ENCODE peak calls at places on chromosome 2, in nine cellular contexts. One of them, this sample, is unnamed.

GRCh38 chr2:43657241-43657640 is 19.0 kb downstream of the C1GALT1C1L start:
- DNase-seq in G401: no peak
- DNase-seq in OCI-LY7: no peak
- DNase-seq in NCI-H774: no peak
- DNase-seq in HT1080: no peak
- DNase-seq in NCI-H510A: no peak
- DNase-seq in dorsolateral prefrontal cortex: no peak
- DNase-seq in left ventricle myocardium inferior: no peak
- DNase-seq in stimulated activated naive CD4-positive, alpha-beta T cell: no peak
- DNase-seq in this sample: no peak

GRCh38 chr2:231710751-231711676 is 2.7 kb downstream of the PTMA start:
- DNase-seq in HT1080: peak; percentile 33
- DNase-seq in left ventricle myocardium inferior: peak; percentile 44
- DNase-seq in NCI-H774: no peak
- DNase-seq in NCI-H510A: no peak
- DNase-seq in stimulated activated naive CD4-positive, alpha-beta T cell: peak; percentile 42
- DNase-seq in dorsolateral prefrontal cortex: no peak
- DNase-seq in OCI-LY7: peak; percentile 33
- DNase-seq in G401: peak; percentile 26
- DNase-seq in this sample: no peak

GRCh38 chr2:156901373-156902031 is 356.0 kb upstream of the GALNT5 start:
- DNase-seq in NCI-H510A: no peak
- DNase-seq in stimulated activated naive CD4-positive, alpha-beta T cell: no peak
- DNase-seq in dorsolateral prefrontal cortex: no peak
- DNase-seq in left ventricle myocardium inferior: no peak
- DNase-seq in HT1080: no peak
- DNase-seq in OCI-LY7: no peak
- DNase-seq in NCI-H774: no peak
- DNase-seq in G401: no peak
- DNase-seq in this sample: no peak

GRCh38 chr2:17470855-17471641 is 47.2 kb downstream of the RAD51AP2 start:
- DNase-seq in OCI-LY7: peak; percentile 48
- DNase-seq in left ventricle myocardium inferior: no peak
- DNase-seq in NCI-H774: no peak
- DNase-seq in dorsolateral prefrontal cortex: no peak
- DNase-seq in G401: no peak
- DNase-seq in stimulated activated naive CD4-positive, alpha-beta T cell: no peak
- DNase-seq in HT1080: peak; percentile 69
- DNase-seq in NCI-H510A: no peak
- DNase-seq in this sample: peak; percentile 11

GRCh38 chr2:127102464-127103242 is 4.3 kb downstream of the BIN1 start:
- DNase-seq in G401: no peak
- DNase-seq in dorsolateral prefrontal cortex: no peak
- DNase-seq in HT1080: no peak
- DNase-seq in stimulated activated naive CD4-positive, alpha-beta T cell: no peak
- DNase-seq in NCI-H774: no peak
- DNase-seq in OCI-LY7: no peak
- DNase-seq in left ventricle myocardium inferior: no peak
- DNase-seq in NCI-H510A: no peak
- DNase-seq in this sample: no peak

GRCh38 chr2:187403568-187404260 is 44.3 kb downstream of the CALCRL start:
- DNase-seq in stimulated activated naive CD4-positive, alpha-beta T cell: no peak
- DNase-seq in HT1080: no peak
- DNase-seq in G401: no peak
- DNase-seq in OCI-LY7: no peak
- DNase-seq in NCI-H510A: no peak
- DNase-seq in dorsolateral prefrontal cortex: no peak
- DNase-seq in NCI-H774: no peak
- DNase-seq in left ventricle myocardium inferior: no peak
- DNase-seq in this sample: no peak

GRCh38 chr2:227115761-227116160 is 48.2 kb downstream of the COL4A4 start:
- DNase-seq in stimulated activated naive CD4-positive, alpha-beta T cell: no peak
- DNase-seq in HT1080: no peak
- DNase-seq in left ventricle myocardium inferior: no peak
- DNase-seq in NCI-H774: no peak
- DNase-seq in NCI-H510A: no peak
- DNase-seq in G401: no peak
- DNase-seq in dorsolateral prefrontal cortex: no peak
- DNase-seq in OCI-LY7: no peak
- DNase-seq in this sample: no peak

GRCh38 chr2:42316910-42317309 is 44.1 kb downstream of the COX7A2L start:
- DNase-seq in dorsolateral prefrontal cortex: no peak
- DNase-seq in NCI-H774: no peak
- DNase-seq in left ventricle myocardium inferior: no peak
- DNase-seq in OCI-LY7: no peak
- DNase-seq in NCI-H510A: no peak
- DNase-seq in stimulated activated naive CD4-positive, alpha-beta T cell: no peak
- DNase-seq in HT1080: no peak
- DNase-seq in G401: no peak
- DNase-seq in this sample: no peak

GRCh38 chr2:42164971-42165370 is 4.2 kb upstream of the EML4 start:
- DNase-seq in stimulated activated naive CD4-positive, alpha-beta T cell: no peak
- DNase-seq in dorsolateral prefrontal cortex: no peak
- DNase-seq in OCI-LY7: no peak
- DNase-seq in G401: no peak
- DNase-seq in NCI-H774: no peak
- DNase-seq in left ventricle myocardium inferior: no peak
- DNase-seq in HT1080: no peak
- DNase-seq in NCI-H510A: no peak
- DNase-seq in this sample: no peak

GRCh38 chr2:12318427-12319057 is 398.2 kb upstream of the TRIB2 start:
- DNase-seq in NCI-H774: no peak
- DNase-seq in left ventricle myocardium inferior: no peak
- DNase-seq in dorsolateral prefrontal cortex: no peak
- DNase-seq in NCI-H510A: no peak
- DNase-seq in OCI-LY7: no peak
- DNase-seq in G401: no peak
- DNase-seq in stimulated activated naive CD4-positive, alpha-beta T cell: no peak
- DNase-seq in HT1080: peak; percentile 84
- DNase-seq in this sample: no peak

GRCh38 chr2:219442206-219443015 is 7.8 kb downstream of the SPEG start:
- DNase-seq in dorsolateral prefrontal cortex: no peak
- DNase-seq in OCI-LY7: no peak
- DNase-seq in HT1080: no peak
- DNase-seq in G401: peak; percentile 60
- DNase-seq in NCI-H774: no peak
- DNase-seq in stimulated activated naive CD4-positive, alpha-beta T cell: no peak
- DNase-seq in left ventricle myocardium inferior: no peak
- DNase-seq in NCI-H510A: no peak
- DNase-seq in this sample: no peak

GRCh38 chr2:8203354-8203753 is 478.5 kb upstream of the ID2 start:
- DNase-seq in stimulated activated naive CD4-positive, alpha-beta T cell: no peak
- DNase-seq in OCI-LY7: no peak
- DNase-seq in HT1080: no peak
- DNase-seq in dorsolateral prefrontal cortex: no peak
- DNase-seq in NCI-H510A: no peak
- DNase-seq in left ventricle myocardium inferior: peak; percentile 27
- DNase-seq in NCI-H774: no peak
- DNase-seq in G401: peak; percentile 87
- DNase-seq in this sample: no peak

GRCh38 chr2:75548036-75548573 is 12.6 kb downstream of the EVA1A start:
- DNase-seq in left ventricle myocardium inferior: no peak
- DNase-seq in NCI-H774: no peak
- DNase-seq in OCI-LY7: peak; percentile 4
- DNase-seq in NCI-H510A: peak; percentile 36
- DNase-seq in HT1080: peak; percentile 52
- DNase-seq in dorsolateral prefrontal cortex: no peak
- DNase-seq in stimulated activated naive CD4-positive, alpha-beta T cell: no peak
- DNase-seq in G401: no peak
- DNase-seq in this sample: peak; percentile 14

This sample was measured in NCI-H1092 treated with DMSO at 0.1 percent for 48 hours.